ENCODE peak calls at places on chromosomes 2 and 18, in four cellular contexts. One of them, this sample, is unnamed. For H3K36me3 and H3K4me1, the result is how much of the 10 kb centered on the place peaks cover.

GRCh38 chr18:21218862-21219261 is 23.2 kb upstream of the GREB1L start:
- DNase-seq in lower lobe of right lung: no peak
- DNase-seq in body of pancreas: no peak
- DNase-seq in transverse colon: no peak
- DNase-seq in this sample: no peak

GRCh38 chr2:73772819-73773218 is 7.1 kb downstream of the DUSP11 start:
- DNase-seq in lower lobe of right lung: no peak
- DNase-seq in body of pancreas: no peak
- DNase-seq in transverse colon: no peak
- DNase-seq in this sample: no peak

GRCh38 chr2:164617466-164617865 is 3.8 kb downstream of the GRB14 start:
- DNase-seq in transverse colon: no peak
- DNase-seq in body of pancreas: no peak
- DNase-seq in lower lobe of right lung: no peak
- DNase-seq in this sample: no peak

GRCh38 chr18:48079885-48080284 is 149.4 kb upstream of the SMAD2 start:
- DNase-seq in transverse colon: no peak
- DNase-seq in body of pancreas: no peak
- DNase-seq in lower lobe of right lung: no peak
- DNase-seq in this sample: no peak

GRCh38 chr18:63247506-63248394 is 71.8 kb downstream of the BCL2 start:
- DNase-seq in transverse colon: no peak
- DNase-seq in lower lobe of right lung: no peak
- DNase-seq in body of pancreas: no peak
- DNase-seq in this sample: no peak

GRCh38 chr2:119184512-119184911 is 26.0 kb upstream of the C1QL2 start:
- DNase-seq in body of pancreas: no peak
- DNase-seq in transverse colon: no peak
- DNase-seq in lower lobe of right lung: no peak
- DNase-seq in this sample: no peak

GRCh38 chr18:22230403-22231042 is 61.1 kb downstream of the GATA6 start:
- DNase-seq in lower lobe of right lung: no peak
- DNase-seq in body of pancreas: no peak
- DNase-seq in transverse colon: no peak
- DNase-seq in this sample: no peak

GRCh38 chr18:79476918-79477685 is 81.4 kb downstream of the NFATC1 start:
- DNase-seq in lower lobe of right lung: no peak
- DNase-seq in body of pancreas: no peak
- DNase-seq in transverse colon: no peak
- DNase-seq in this sample: no peak

GRCh38 chr18:40841473-40841872 is 1113.6 kb upstream of the PIK3C3 start:
- DNase-seq in lower lobe of right lung: no peak
- DNase-seq in body of pancreas: no peak
- DNase-seq in transverse colon: no peak
- DNase-seq in this sample: no peak

GRCh38 chr2:228065686-228066085 is 115.8 kb downstream of the SPHKAP start:
- DNase-seq in lower lobe of right lung: no peak
- DNase-seq in body of pancreas: no peak
- DNase-seq in transverse colon: no peak
- DNase-seq in this sample: no peak

GRCh38 chr2:44166096-44166495 is 2.6 kb upstream of the PPM1B start:
- DNase-seq in transverse colon: no peak
- DNase-seq in lower lobe of right lung: no peak
- DNase-seq in body of pancreas: no peak
- DNase-seq in this sample: no peak

GRCh38 chr2:201148434-201148833 is 32.5 kb downstream of the CFLAR start:
- DNase-seq in transverse colon: no peak
- DNase-seq in body of pancreas: no peak
- DNase-seq in lower lobe of right lung: no peak
- DNase-seq in this sample: no peak
- H3K4me3 ChIP-seq in transverse colon: no peak
- H3K4me3 ChIP-seq in body of pancreas: no peak
- H3K4me3 ChIP-seq in lower lobe of right lung: no peak
- H3K4me3 ChIP-seq in this sample: no peak

GRCh38 chr2:26384597-26384996 is 17.1 kb upstream of the DRC1 start:
- DNase-seq in transverse colon: no peak
- DNase-seq in body of pancreas: no peak
- DNase-seq in lower lobe of right lung: no peak
- DNase-seq in this sample: no peak

GRCh38 chr2:26380281-26380680 is 21.4 kb upstream of the DRC1 start:
- DNase-seq in lower lobe of right lung: no peak
- DNase-seq in transverse colon: no peak
- DNase-seq in body of pancreas: no peak
- DNase-seq in this sample: no peak

GRCh38 chr2:26382534-26382933 is 19.2 kb upstream of the DRC1 start:
- DNase-seq in transverse colon: no peak
- DNase-seq in lower lobe of right lung: no peak
- DNase-seq in body of pancreas: no peak
- DNase-seq in this sample: no peak

DNA sequence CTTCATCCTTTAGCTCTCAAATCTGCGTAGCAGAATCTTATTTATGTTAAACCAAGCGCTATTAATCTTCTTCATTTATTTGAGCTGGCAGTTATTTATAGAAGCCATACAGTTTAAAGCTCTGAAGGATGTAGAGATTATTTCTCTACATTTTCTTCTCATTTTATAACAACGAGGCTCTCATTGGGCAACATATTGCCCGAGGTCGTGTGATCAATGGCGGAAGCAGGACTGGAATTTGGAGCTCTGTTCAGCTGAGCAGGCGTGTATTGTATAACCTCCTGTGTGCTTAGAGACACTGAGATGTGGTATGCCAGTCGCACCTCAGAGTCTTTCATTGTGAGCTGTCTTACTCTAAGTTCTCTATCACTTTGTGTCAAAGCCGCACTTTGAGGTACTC is 17.5 kb upstream of the DRC1 start:
- DNase-seq in lower lobe of right lung: no peak
- DNase-seq in body of pancreas: no peak
- DNase-seq in transverse colon: no peak
- DNase-seq in this sample: peak
- H3K36me3 ChIP-seq in lower lobe of right lung: under half
- H3K36me3 ChIP-seq in body of pancreas: under half
- H3K36me3 ChIP-seq in transverse colon: under half
- H3K36me3 ChIP-seq in this sample: under half

GRCh38 chr2:39124770-39125075 is 3.9 kb upstream of the SOS1 start:
- DNase-seq in body of pancreas: no peak
- DNase-seq in lower lobe of right lung: no peak
- DNase-seq in transverse colon: no peak
- DNase-seq in this sample: no peak
- H3K4me1 ChIP-seq in body of pancreas: under half
- H3K4me1 ChIP-seq in lower lobe of right lung: under half
- H3K4me1 ChIP-seq in transverse colon: under half
- H3K4me1 ChIP-seq in this sample: under half

DNA sequence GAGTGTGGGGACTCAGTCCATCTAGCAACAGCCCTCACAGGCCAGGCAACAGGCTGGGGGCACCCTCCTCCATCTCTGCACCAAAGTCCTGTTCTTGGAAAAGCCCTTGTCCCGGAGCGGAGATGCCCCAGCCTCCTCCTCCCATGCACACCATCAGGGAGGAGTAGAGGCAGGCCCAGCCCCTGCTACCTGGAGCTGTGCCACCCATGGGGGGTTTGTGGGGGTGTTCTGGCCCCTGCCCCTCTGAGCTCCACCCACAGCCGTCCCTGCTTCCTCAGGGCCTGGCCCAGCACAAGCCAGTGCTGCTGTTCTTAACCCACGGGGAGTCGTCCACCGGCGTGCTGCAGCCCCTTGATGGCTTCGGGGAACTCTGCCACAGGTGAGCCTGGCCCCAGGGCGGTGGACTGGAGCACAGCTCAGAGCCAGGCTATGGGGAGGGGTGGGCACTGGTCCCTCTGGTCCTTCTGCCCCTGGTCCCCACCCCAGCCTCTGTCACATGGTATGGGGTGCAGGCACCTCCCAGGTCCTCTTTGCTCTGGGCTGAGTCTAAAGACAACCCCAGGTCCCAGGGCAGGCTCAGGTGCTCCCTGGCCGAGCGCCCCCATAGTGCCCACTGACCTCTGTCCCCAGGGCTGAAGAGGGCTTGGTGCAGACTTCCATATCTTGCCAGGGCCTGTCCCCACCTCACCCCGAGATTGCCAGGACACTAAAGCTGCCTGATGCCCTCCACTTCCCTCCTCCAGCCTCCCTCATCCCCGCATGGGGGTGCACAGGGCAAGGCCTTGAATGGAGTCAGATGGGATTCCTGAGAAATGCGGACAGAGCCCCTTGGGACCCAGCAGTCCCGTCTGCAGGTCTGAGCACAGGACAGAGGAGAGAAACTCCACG is 2.7 kb downstream of the AGXT start:
- DNase-seq in lower lobe of right lung: peak
- DNase-seq in transverse colon: no peak
- DNase-seq in body of pancreas: no peak
- DNase-seq in this sample: no peak
- H3K4me3 ChIP-seq in lower lobe of right lung: no peak
- H3K4me3 ChIP-seq in transverse colon: no peak
- H3K4me3 ChIP-seq in body of pancreas: no peak
- H3K4me3 ChIP-seq in this sample: no peak

GRCh38 chr2:150474326-150475074 is 13.0 kb downstream of the RND3 start:
- DNase-seq in lower lobe of right lung: no peak
- DNase-seq in body of pancreas: no peak
- DNase-seq in transverse colon: no peak
- DNase-seq in this sample: no peak
- H3K36me3 ChIP-seq in lower lobe of right lung: under half
- H3K36me3 ChIP-seq in body of pancreas: under half
- H3K36me3 ChIP-seq in transverse colon: under half
- H3K36me3 ChIP-seq in this sample: under half

DNA sequence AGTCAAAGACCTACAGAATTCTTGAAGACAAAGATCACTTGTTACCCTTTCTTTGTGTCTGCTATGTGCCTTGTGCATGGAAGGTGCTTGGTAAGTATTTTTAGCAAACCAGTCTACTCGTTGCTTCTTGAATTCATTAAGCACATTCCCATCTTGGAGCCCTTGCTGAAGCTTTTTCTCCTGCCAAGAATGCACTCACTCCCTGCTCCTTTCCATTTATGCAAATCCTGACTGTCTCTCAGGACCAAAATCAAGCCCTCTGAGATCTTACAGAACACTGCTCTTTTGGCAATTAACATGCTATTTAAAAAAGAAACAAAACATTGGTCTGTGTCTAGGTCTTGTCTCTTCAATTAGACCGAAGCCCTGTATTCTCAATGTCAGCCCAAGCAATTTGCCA is 75.8 kb downstream of the CLHC1 start:
- DNase-seq in transverse colon: no peak
- DNase-seq in body of pancreas: no peak
- DNase-seq in lower lobe of right lung: no peak
- DNase-seq in this sample: no peak
- H3K4me1 ChIP-seq in transverse colon: half or more
- H3K4me1 ChIP-seq in body of pancreas: half or more
- H3K4me1 ChIP-seq in lower lobe of right lung: half or more
- H3K4me1 ChIP-seq in this sample: under half

DNA sequence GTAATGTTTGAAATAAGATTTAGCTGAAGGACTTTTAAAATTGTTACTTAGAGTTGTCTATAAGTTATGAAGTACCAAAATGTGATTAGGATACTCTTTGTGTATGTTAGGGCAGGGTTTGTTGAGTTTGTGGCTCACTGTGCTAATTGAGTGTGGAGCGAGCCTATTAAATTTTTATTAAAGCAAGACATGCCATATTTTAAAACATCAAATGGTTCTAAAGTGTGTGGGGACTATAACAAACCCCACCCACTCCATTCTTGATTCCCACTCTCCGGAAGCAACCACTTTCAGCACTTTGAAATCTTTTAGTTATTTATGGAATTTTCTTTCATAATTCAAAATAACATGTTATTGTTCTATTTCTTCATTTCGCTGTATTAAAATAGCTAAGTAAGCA is 1.8 kb downstream of the HNMT start:
- DNase-seq in transverse colon: no peak
- DNase-seq in lower lobe of right lung: no peak
- DNase-seq in body of pancreas: no peak
- DNase-seq in this sample: no peak
- H3K4me3 ChIP-seq in transverse colon: no peak
- H3K4me3 ChIP-seq in lower lobe of right lung: peak
- H3K4me3 ChIP-seq in body of pancreas: no peak
- H3K4me3 ChIP-seq in this sample: no peak

This sample was measured in HAP-1.